ENCODE peak calls at places on chromosomes 5 and 9, in nine cellular contexts. R is activated CD4-positive, alpha-beta T cell treated with anti-CD3 and anti-CD28 coated beads, Interleukin-2, amount 50 U/mL, for 4 hours; M is iPS-NIHi11; B is psoas muscle; Z is fibroblast of lung; O is stimulated activated CD4-positive, alpha-beta T cell treated with anti-CD3 and anti-CD28 coated beads, Interleukin-15, amount 100 ng/mL, for 24 hours; A is HS-5; P is CD8-positive, alpha-beta memory T cell; J is ovary. N is an unnamed sample.

GRCh38 chr5:82092-82491 is 9.9 kb upstream of the PLEKHG4B start:
- DNase-seq in B (no peak), M (peak), Z (peak), J (no peak), R (no peak), O (no peak), P (no peak), A (no peak), N (peak)

GRCh38 chr5:76622973-76623596 is at the start of gene F2RL2:
- DNase-seq in R (no peak), P (no peak), A (no peak), O (no peak), Z (peak), M (peak), B (no peak), J (no peak), N (peak)

GRCh38 chr5:102638316-102638715 is 116.8 kb upstream of the PAM start:
- DNase-seq in M (no peak), J (no peak), Z (peak), P (no peak), R (no peak), B (no peak), A (no peak), O (no peak), N (no peak)

GRCh38 chr5:56862909-56863308 is 46.5 kb upstream of the SETD9 start:
- DNase-seq in M (no peak), A (no peak), B (no peak), Z (no peak), P (no peak), J (no peak), R (no peak), O (no peak), N (no peak)

GRCh38 chr5:174599992-174600391 is 124.4 kb upstream of the MSX2 start:
- DNase-seq in Z (no peak), A (no peak), R (no peak), M (peak), B (no peak), P (no peak), O (no peak), J (no peak), N (peak)

GRCh38 chr5:137888875-137889759 is at the start of gene PKD2L2:
- DNase-seq in A (no peak), R (peak), J (peak), P (peak), Z (peak), O (peak), M (peak), B (peak), N (peak)

GRCh38 chr9:129490583-129491485 is 130.1 kb downstream of the C9orf50 start:
- DNase-seq in R (no peak), J (peak), Z (no peak), O (peak), P (no peak), A (no peak), B (no peak), M (no peak), N (no peak)

GRCh38 chr5:93622240-93622885 is 39.3 kb downstream of the NR2F1 start:
- DNase-seq in R (no peak), M (no peak), J (peak), O (no peak), Z (peak), P (no peak), A (peak), B (no peak), N (peak)

GRCh38 chr5:81313686-81314085 is 12.3 kb downstream of the ZCCHC9 start:
- DNase-seq in J (no peak), M (no peak), O (no peak), Z (peak), A (no peak), R (no peak), P (no peak), B (no peak), N (no peak)

GRCh38 chr5:54013556-54014157 is 296.7 kb downstream of the ARL15 start:
- DNase-seq in Z (peak), O (peak), A (peak), B (peak), M (no peak), P (no peak), R (no peak), J (no peak), N (no peak)

GRCh38 chr5:146338774-146339714 is at the start of gene POU4F3:
- DNase-seq in J (no peak), M (peak), P (no peak), O (peak), R (no peak), B (no peak), A (no peak), Z (no peak), N (peak)

GRCh38 chr9:129569506-129570449 is 51.1 kb downstream of the C9orf50 start:
- DNase-seq in B (no peak), O (no peak), Z (peak), J (peak), R (no peak), P (no peak), M (peak), A (no peak), N (peak)

GRCh38 chr9:133823189-133824105 is 85.3 kb upstream of the SARDH start:
- DNase-seq in B (no peak), Z (no peak), A (no peak), P (no peak), R (no peak), J (no peak), M (no peak), O (no peak), N (no peak)

GRCh38 chr5:127409236-127409921 is 108.1 kb upstream of the PRRC1 start:
- DNase-seq in Z (peak), B (no peak), M (no peak), J (no peak), A (no peak), P (no peak), R (no peak), O (no peak), N (no peak)

GRCh38 chr5:59143926-59144333 is 561.1 kb downstream of the RAB3C start:
- DNase-seq in A (no peak), J (no peak), B (no peak), O (no peak), M (no peak), Z (no peak), P (no peak), R (no peak), N (no peak)

GRCh38 chr9:119639287-119639955 is 270.2 kb upstream of the BRINP1 start:
- DNase-seq in R (no peak), M (peak), J (no peak), P (no peak), Z (peak), O (no peak), A (no peak), B (no peak), N (peak)

GRCh38 chr9:129990269-129991005 is 52.6 kb downstream of the FNBP1 start:
- DNase-seq in B (no peak), M (no peak), J (no peak), A (no peak), O (no peak), P (no peak), R (no peak), Z (no peak), N (no peak)

GRCh38 chr5:98794414-98795080 is 21.1 kb downstream of the RGMB start:
- DNase-seq in J (no peak), R (no peak), M (no peak), O (no peak), P (no peak), B (no peak), A (no peak), Z (no peak), N (no peak)

GRCh38 chr5:58965677-58966414 is 383.0 kb downstream of the RAB3C start:
- DNase-seq in R (no peak), J (no peak), M (no peak), B (no peak), Z (no peak), A (no peak), P (no peak), O (no peak), N (no peak)

GRCh38 chr9:118230319-118230718 is 526.1 kb downstream of the TLR4 start:
- DNase-seq in P (no peak), Z (peak), R (no peak), B (no peak), M (no peak), A (peak), J (no peak), O (no peak), N (no peak)

GRCh38 chr5:68305223-68305865 is 89.8 kb downstream of the PIK3R1 start:
- DNase-seq in Z (no peak), R (no peak), A (no peak), J (no peak), P (no peak), O (no peak), M (no peak), B (no peak), N (no peak)

GRCh38 chr5:139137703-139138102 is 60.5 kb downstream of the SIL1 start:
- DNase-seq in J (no peak), P (no peak), A (no peak), B (peak), R (no peak), M (peak), Z (peak), O (no peak), N (peak)

GRCh38 chr5:15768936-15769335 is 269.0 kb downstream of the FBXL7 start:
- DNase-seq in B (no peak), A (no peak), M (no peak), O (no peak), P (no peak), J (no peak), Z (no peak), R (no peak), N (no peak)

GRCh38 chr5:94285984-94286383 is 332.4 kb downstream of the KIAA0825 start:
- DNase-seq in P (no peak), R (no peak), J (no peak), B (no peak), O (no peak), Z (no peak), M (no peak), A (no peak), N (no peak)

GRCh38 chr5:13553896-13554295 is 390.6 kb downstream of the DNAH5 start:
- DNase-seq in R (no peak), A (no peak), Z (peak), P (no peak), B (no peak), O (no peak), J (no peak), M (peak), N (peak)

GRCh38 chr9:2132484-2133082 is 117.4 kb downstream of the SMARCA2 start:
- DNase-seq in B (no peak), O (no peak), Z (peak), J (no peak), R (no peak), A (peak), M (peak), P (no peak), N (peak)

GRCh38 chr5:100691545-100691944 is 156.4 kb downstream of the FAM174A start:
- DNase-seq in A (peak), M (no peak), B (no peak), Z (peak), J (no peak), R (no peak), P (no peak), O (no peak), N (no peak)

GRCh38 chr9:132560604-132561304 is 21.7 kb upstream of the BARHL1 start:
- DNase-seq in P (no peak), Z (no peak), M (no peak), A (no peak), J (no peak), B (no peak), O (no peak), R (no peak), N (no peak)

GRCh38 chr5:74371621-74372020 is 268.9 kb downstream of the ENC1 start:
- DNase-seq in A (no peak), R (no peak), Z (no peak), B (no peak), O (no peak), M (no peak), J (no peak), P (no peak), N (no peak)

GRCh38 chr5:6943749-6944148 is 230.5 kb downstream of the TENT4A start:
- DNase-seq in O (no peak), B (no peak), A (no peak), R (no peak), Z (no peak), P (no peak), M (no peak), J (no peak), N (no peak)

GRCh38 chr9:81814794-81815464 is 113.3 kb upstream of the SPATA31D4 start:
- DNase-seq in M (peak), R (no peak), J (no peak), O (no peak), B (no peak), P (no peak), Z (no peak), A (no peak), N (peak)

GRCh38 chr9:106934831-106935230 is 71.9 kb downstream of the ZNF462 start:
- DNase-seq in O (no peak), B (no peak), A (no peak), J (no peak), M (no peak), P (no peak), Z (no peak), R (no peak), N (no peak)

GRCh38 chr9:137374131-137374845 is 48.7 kb downstream of the EXD3 start:
- DNase-seq in P (no peak), Z (no peak), A (no peak), M (no peak), R (no peak), J (peak), B (no peak), O (no peak), N (no peak)

GRCh38 chr5:139177809-139178581 is 20.2 kb downstream of the SIL1 start:
- DNase-seq in M (no peak), A (no peak), B (peak), O (no peak), P (no peak), Z (no peak), J (no peak), R (no peak), N (no peak)

GRCh38 chr5:33317271-33317670 is 123.5 kb upstream of the TARS1 start:
- DNase-seq in R (no peak), O (no peak), Z (peak), J (no peak), B (no peak), A (no peak), P (no peak), M (no peak), N (no peak)

N was measured in neural progenitor cell.